ENCODE peak calls at places on chromosomes 6 and 20, in seven cellular contexts. O is H1, B is HepG2, E is endothelial cell of umbilical vein, Y is GM12878, Z is K562, Q is HCT116. W is an unnamed sample.

GRCh38 chr6:157281570-157281969 is 41.7 kb downstream of the TMEM242 start:
- DNase-seq in Q (no peak), E (no peak), B (no peak), Y (no peak), O (no peak), Z (peak; percentile 58), W (no peak)

GRCh38 chr6:168852336-168852884 is 401.2 kb downstream of the THBS2 start:
- DNase-seq in Z (no peak), O (no peak), B (no peak), Y (no peak), E (no peak), Q (no peak), W (no peak)

GRCh38 chr6:32609731-32610640 is 20.3 kb upstream of the HLA-DRB1 start:
- DNase-seq in E (peak; percentile 96), O (peak; percentile 58), B (peak; percentile 21), Q (peak; percentile 94), Z (peak; percentile 72), Y (peak; percentile 100), W (peak; percentile 91)

GRCh38 chr6:17987576-17988421 is at the start of gene KIF13A:
- DNase-seq in B (peak; percentile 54), Z (peak; percentile 94), O (peak; percentile 69), Y (no peak), Q (no peak), E (peak; percentile 83), W (no peak)

GRCh38 chr6:169571123-169571962 is 130.5 kb downstream of the WDR27 start:
- DNase-seq in Y (no peak), O (no peak), Z (no peak), Q (no peak), E (peak; percentile 66), B (peak; percentile 52), W (no peak)

GRCh38 chr6:134701301-134701700 is 248.6 kb downstream of the ALDH8A1 start:
- DNase-seq in Z (no peak), B (no peak), O (no peak), E (no peak), Q (no peak), Y (no peak), W (no peak)

GRCh38 chr20:47981242-47981641 is 196.0 kb upstream of the SULF2 start:
- DNase-seq in Q (no peak), Z (no peak), Y (no peak), O (no peak), B (no peak), E (no peak), W (no peak)

GRCh38 chr6:100202417-100203194 is 208.6 kb upstream of the MCHR2 start:
- DNase-seq in Q (peak; percentile 77), Z (no peak), B (no peak), Y (no peak), O (no peak), E (peak; percentile 11), W (no peak)

GRCh38 chr20:3492669-3493068 is 21.9 kb downstream of the ATRN start:
- DNase-seq in O (no peak), Y (no peak), B (no peak), E (no peak), Z (no peak), Q (no peak), W (no peak)

GRCh38 chr6:111710911-111711310 is 105.2 kb upstream of the TRAF3IP2 start:
- DNase-seq in Q (no peak), O (no peak), E (no peak), B (no peak), Z (no peak), Y (no peak), W (no peak)

GRCh38 chr20:39986231-39986904 is 702.7 kb downstream of the MAFB start:
- DNase-seq in B (no peak), E (no peak), Y (no peak), Z (no peak), O (peak; percentile 52), Q (no peak), W (no peak)

GRCh38 chr6:134983823-134984222 is 33.9 kb upstream of the ALDH8A1 start:
- DNase-seq in B (no peak), Y (no peak), Q (no peak), Z (peak; percentile 24), E (no peak), O (no peak), W (no peak)

GRCh38 chr6:14542670-14543366 is 425.2 kb downstream of the CD83 start:
- DNase-seq in B (no peak), O (no peak), Y (peak; percentile 5), Q (peak; percentile 29), E (no peak), Z (no peak), W (no peak)

GRCh38 chr6:31922942-31923341 is 4.6 kb upstream of the C2 start:
- DNase-seq in Y (no peak), Q (peak; percentile 42), B (peak; percentile 73), E (no peak), O (no peak), Z (no peak), W (no peak)

GRCh38 chr6:37758647-37759046 is 60.9 kb upstream of the ZFAND3 start:
- DNase-seq in O (no peak), E (no peak), Y (no peak), B (no peak), Z (no peak), Q (no peak), W (no peak)

GRCh38 chr6:116229287-116229913 is 24.5 kb downstream of the TSPYL4 start:
- DNase-seq in E (peak; percentile 58), O (peak; percentile 98), Q (peak; percentile 31), Z (peak; percentile 37), Y (no peak), B (no peak), W (no peak)

GRCh38 chr6:79713701-79714322 is 82.7 kb downstream of the SH3BGRL2 start:
- DNase-seq in Y (no peak), B (peak; percentile 54), Z (peak; percentile 50), Q (peak; percentile 47), E (peak; percentile 64), O (peak; percentile 63), W (peak; percentile 18)

GRCh38 chr6:26027491-26028211 is 59.6 kb upstream of the HFE start:
- DNase-seq in B (no peak), Z (no peak), Y (no peak), O (no peak), Q (no peak), E (no peak), W (no peak)

GRCh38 chr6:26025894-26026832 is 61.1 kb upstream of the HFE start:
- DNase-seq in Y (peak; percentile 89), B (peak; percentile 97), Z (peak; percentile 75), O (peak; percentile 90), Q (peak; percentile 92), E (peak; percentile 96), W (no peak)

GRCh38 chr6:26024651-26025046 is 62.0 kb downstream of the TRIM38 start:
- DNase-seq in E (no peak), Y (no peak), B (no peak), Z (no peak), O (no peak), Q (no peak), W (no peak)

GRCh38 chr6:26026833-26027490 is 60.3 kb upstream of the HFE start:
- DNase-seq in E (peak; percentile 92), O (peak; percentile 93), Y (peak; percentile 100), Q (peak; percentile 98), B (peak; percentile 97), Z (peak; percentile 73), W (peak; percentile 93)

GRCh38 chr6:26025047-26025893 is 62.0 kb upstream of the HFE start:
- DNase-seq in Q (no peak), E (peak; percentile 80), O (no peak), B (peak; percentile 63), Y (no peak), Z (peak; percentile 45), W (no peak)
- TF ChIP-seq POLR2AphosphoS5 in Q (no peak), E (no peak), O (no peak), B (no peak), Y (no peak), Z (no peak), W (no peak)

GRCh38 chr6:71368284-71368683 is 79.7 kb downstream of the OGFRL1 start:
- DNase-seq in Q (no peak), B (no peak), Z (no peak), O (no peak), E (no peak), Y (no peak), W (no peak)

GRCh38 chr6:71364910-71365542 is 76.4 kb downstream of the OGFRL1 start:
- DNase-seq in Q (no peak), B (no peak), O (no peak), E (no peak), Y (no peak), Z (no peak), W (no peak)

GRCh38 chr6:71367763-71368162 is 79.2 kb downstream of the OGFRL1 start:
- DNase-seq in Z (no peak), O (no peak), Y (no peak), B (no peak), Q (no peak), E (peak; percentile 50), W (no peak)
- H3K9ac ChIP-seq in Z (no peak overlapping the region), O (no peak overlapping the region), Y (no peak overlapping the region), B (no peak overlapping the region), Q (no peak overlapping the region), E (peak overlapping the region; percentile 16), W (no peak overlapping the region)

GRCh38 chr20:64038252-64038578 is 2.2 kb downstream of the C20orf204 start:
- DNase-seq in Z (peak; percentile 44), Y (no peak), O (no peak), B (no peak), Q (peak; percentile 13), E (no peak), W (no peak)

GRCh38 chr20:64037498-64038213 is 1.7 kb downstream of the C20orf204 start:
- DNase-seq in Y (no peak), O (no peak), Q (no peak), B (no peak), Z (peak; percentile 61), E (no peak), W (no peak)

GRCh38 chr20:64039293-64040160 is 3.5 kb downstream of the C20orf204 start:
- DNase-seq in E (peak; percentile 35), Y (no peak), Z (peak; percentile 28), O (no peak), Q (no peak), B (no peak), W (no peak)

GRCh38 chr20:64037199-64037497 is 1.2 kb downstream of the C20orf204 start:
- DNase-seq in Q (no peak), Y (no peak), O (no peak), E (no peak), B (no peak), Z (no peak), W (no peak)

DNA sequence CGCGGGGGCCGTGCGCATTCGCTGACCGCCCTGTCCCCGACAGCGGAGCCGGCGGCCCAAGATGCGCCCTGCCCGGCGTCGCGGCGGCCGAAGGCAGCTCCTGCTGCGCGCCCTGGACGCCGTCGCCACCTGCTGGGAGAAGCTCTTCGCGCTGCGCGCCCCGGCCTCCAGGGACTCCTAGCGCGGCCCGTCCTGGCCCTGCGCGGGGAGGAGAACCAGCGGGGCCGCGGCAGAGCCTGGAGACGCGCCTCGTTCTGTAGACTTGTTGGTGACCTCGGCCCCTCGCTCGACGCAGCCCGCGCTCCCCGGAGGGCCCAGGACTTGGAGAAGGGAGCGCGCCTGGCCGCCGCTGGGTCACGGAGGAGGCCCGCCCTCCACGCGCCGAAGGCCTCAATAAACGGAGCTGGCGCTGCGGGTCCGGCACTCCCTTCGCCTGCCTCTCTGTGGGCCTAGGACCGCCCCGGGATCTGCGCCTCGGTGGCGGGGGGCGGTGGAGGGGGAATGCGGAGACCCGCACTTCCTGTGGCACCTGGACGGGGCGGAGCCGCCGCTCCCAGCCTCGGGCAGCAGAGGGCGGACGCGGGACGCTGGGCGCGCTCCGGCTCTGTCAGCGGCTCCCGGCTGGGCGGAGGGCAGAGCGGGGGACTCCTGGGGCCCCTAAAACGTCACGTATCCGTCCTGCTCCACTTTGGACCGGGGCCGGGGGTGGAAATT is 2.8 kb downstream of the C20orf204 start:
- DNase-seq in Q (peak; percentile 48), B (no peak), O (peak; percentile 92), E (peak; percentile 96), Y (no peak), Z (peak; percentile 84), W (no peak)
- TF ChIP-seq EZH2 in Q (no peak), B (no peak), O (peak; percentile 21), E (no peak), Y (no peak), Z (no peak), W (no peak)

GRCh38 chr6:26568601-26569432 is 27.9 kb upstream of the ABT1 start:
- DNase-seq in B (peak; percentile 95), E (peak; percentile 97), Q (peak; percentile 92), O (peak; percentile 99), Y (peak; percentile 100), Z (peak; percentile 83), W (peak; percentile 92)
- TF ChIP-seq POLR2AphosphoS5 in B (no peak), E (peak; percentile 40), Q (no peak), O (no peak), Y (no peak), Z (no peak), W (no peak)